ENCODE peak calls at places on chromosomes 5 and 9, in seven cellular contexts. One of them, this sample, is unnamed.

GRCh38 chr5:15796557-15796956 is 296.6 kb downstream of the FBXL7 start:
- DNase-seq in NCI-H1092: no peak
- DNase-seq in sciatic nerve: no peak
- DNase-seq in HT-29: no peak
- DNase-seq in stimulated activated CD4-positive, alpha-beta T cell treated with anti-CD3 and anti-CD28 coated beads, Interleukin-15, amount 100 ng/mL, for 24 hours: no peak
- DNase-seq in uterus: no peak
- DNase-seq in gastrocnemius medialis: no peak
- DNase-seq in this sample: no peak

GRCh38 chr9:2072752-2073405 is 57.7 kb downstream of the SMARCA2 start:
- DNase-seq in NCI-H1092: no peak
- DNase-seq in sciatic nerve: no peak
- DNase-seq in HT-29: no peak
- DNase-seq in stimulated activated CD4-positive, alpha-beta T cell treated with anti-CD3 and anti-CD28 coated beads, Interleukin-15, amount 100 ng/mL, for 24 hours: no peak
- DNase-seq in uterus: no peak
- DNase-seq in gastrocnemius medialis: no peak
- DNase-seq in this sample: no peak

GRCh38 chr5:17819786-17820185 is 185.5 kb downstream of the TAF11L14 start:
- DNase-seq in NCI-H1092: no peak
- DNase-seq in sciatic nerve: no peak
- DNase-seq in HT-29: no peak
- DNase-seq in stimulated activated CD4-positive, alpha-beta T cell treated with anti-CD3 and anti-CD28 coated beads, Interleukin-15, amount 100 ng/mL, for 24 hours: no peak
- DNase-seq in uterus: no peak
- DNase-seq in gastrocnemius medialis: no peak
- DNase-seq in this sample: no peak

GRCh38 chr5:59845733-59846132 is 47.8 kb downstream of the PDE4D start:
- DNase-seq in NCI-H1092: no peak
- DNase-seq in sciatic nerve: no peak
- DNase-seq in HT-29: no peak
- DNase-seq in stimulated activated CD4-positive, alpha-beta T cell treated with anti-CD3 and anti-CD28 coated beads, Interleukin-15, amount 100 ng/mL, for 24 hours: no peak
- DNase-seq in uterus: no peak
- DNase-seq in gastrocnemius medialis: no peak
- DNase-seq in this sample: no peak

GRCh38 chr9:101527066-101527465 is 6.6 kb upstream of the RNF20 start:
- DNase-seq in NCI-H1092: no peak
- DNase-seq in sciatic nerve: no peak
- DNase-seq in HT-29: no peak
- DNase-seq in stimulated activated CD4-positive, alpha-beta T cell treated with anti-CD3 and anti-CD28 coated beads, Interleukin-15, amount 100 ng/mL, for 24 hours: no peak
- DNase-seq in uterus: no peak
- DNase-seq in gastrocnemius medialis: no peak
- DNase-seq in this sample: no peak

GRCh38 chr9:132976571-132976970 is 1.9 kb upstream of the GFI1B start:
- DNase-seq in NCI-H1092: no peak
- DNase-seq in sciatic nerve: no peak
- DNase-seq in HT-29: no peak
- DNase-seq in stimulated activated CD4-positive, alpha-beta T cell treated with anti-CD3 and anti-CD28 coated beads, Interleukin-15, amount 100 ng/mL, for 24 hours: no peak
- DNase-seq in uterus: no peak
- DNase-seq in gastrocnemius medialis: no peak
- DNase-seq in this sample: no peak

GRCh38 chr5:147989977-147990376 is 73.8 kb upstream of the SPINK5 start:
- DNase-seq in NCI-H1092: no peak
- DNase-seq in sciatic nerve: no peak
- DNase-seq in HT-29: no peak
- DNase-seq in stimulated activated CD4-positive, alpha-beta T cell treated with anti-CD3 and anti-CD28 coated beads, Interleukin-15, amount 100 ng/mL, for 24 hours: no peak
- DNase-seq in uterus: no peak
- DNase-seq in gastrocnemius medialis: no peak
- DNase-seq in this sample: no peak

GRCh38 chr5:95609711-95610110 is 10.2 kb upstream of the GPR150 start:
- DNase-seq in NCI-H1092: no peak
- DNase-seq in sciatic nerve: no peak
- DNase-seq in HT-29: no peak
- DNase-seq in stimulated activated CD4-positive, alpha-beta T cell treated with anti-CD3 and anti-CD28 coated beads, Interleukin-15, amount 100 ng/mL, for 24 hours: no peak
- DNase-seq in uterus: no peak
- DNase-seq in gastrocnemius medialis: no peak
- DNase-seq in this sample: no peak

GRCh38 chr5:6545770-6546690 is 86.8 kb downstream of the NSUN2 start:
- DNase-seq in NCI-H1092: peak; percentile 93
- DNase-seq in sciatic nerve: no peak
- DNase-seq in HT-29: no peak
- DNase-seq in stimulated activated CD4-positive, alpha-beta T cell treated with anti-CD3 and anti-CD28 coated beads, Interleukin-15, amount 100 ng/mL, for 24 hours: no peak
- DNase-seq in uterus: no peak
- DNase-seq in gastrocnemius medialis: peak; percentile 47
- DNase-seq in this sample: no peak

GRCh38 chr5:96652769-96653455 is 9.3 kb upstream of the CAST start:
- DNase-seq in NCI-H1092: no peak
- DNase-seq in sciatic nerve: no peak
- DNase-seq in HT-29: no peak
- DNase-seq in stimulated activated CD4-positive, alpha-beta T cell treated with anti-CD3 and anti-CD28 coated beads, Interleukin-15, amount 100 ng/mL, for 24 hours: no peak
- DNase-seq in uterus: no peak
- DNase-seq in gastrocnemius medialis: no peak
- DNase-seq in this sample: no peak

GRCh38 chr9:108835831-108836230 is 20.0 kb downstream of the ACTL7B start:
- DNase-seq in NCI-H1092: no peak
- DNase-seq in sciatic nerve: no peak
- DNase-seq in HT-29: no peak
- DNase-seq in stimulated activated CD4-positive, alpha-beta T cell treated with anti-CD3 and anti-CD28 coated beads, Interleukin-15, amount 100 ng/mL, for 24 hours: no peak
- DNase-seq in uterus: no peak
- DNase-seq in gastrocnemius medialis: no peak
- DNase-seq in this sample: no peak

GRCh38 chr9:130962418-130963316 is 23.6 kb upstream of the FIBCD1 start:
- DNase-seq in NCI-H1092: no peak
- DNase-seq in sciatic nerve: no peak
- DNase-seq in HT-29: peak; percentile 35
- DNase-seq in stimulated activated CD4-positive, alpha-beta T cell treated with anti-CD3 and anti-CD28 coated beads, Interleukin-15, amount 100 ng/mL, for 24 hours: no peak
- DNase-seq in uterus: no peak
- DNase-seq in gastrocnemius medialis: no peak
- DNase-seq in this sample: no peak

GRCh38 chr5:16885635-16886365 is 50.3 kb downstream of the MYO10 start:
- DNase-seq in NCI-H1092: no peak
- DNase-seq in sciatic nerve: no peak
- DNase-seq in HT-29: no peak
- DNase-seq in stimulated activated CD4-positive, alpha-beta T cell treated with anti-CD3 and anti-CD28 coated beads, Interleukin-15, amount 100 ng/mL, for 24 hours: no peak
- DNase-seq in uterus: no peak
- DNase-seq in gastrocnemius medialis: no peak
- DNase-seq in this sample: no peak

GRCh38 chr9:137435980-137436760 is 5.0 kb downstream of the ENTPD8 start:
- DNase-seq in NCI-H1092: no peak
- DNase-seq in sciatic nerve: peak; percentile 65
- DNase-seq in HT-29: peak; percentile 90
- DNase-seq in stimulated activated CD4-positive, alpha-beta T cell treated with anti-CD3 and anti-CD28 coated beads, Interleukin-15, amount 100 ng/mL, for 24 hours: no peak
- DNase-seq in uterus: peak; percentile 86
- DNase-seq in gastrocnemius medialis: peak; percentile 74
- DNase-seq in this sample: no peak

GRCh38 chr5:135024956-135025729 is 8.9 kb downstream of the PITX1 start:
- DNase-seq in NCI-H1092: no peak
- DNase-seq in sciatic nerve: no peak
- DNase-seq in HT-29: peak; percentile 38
- DNase-seq in stimulated activated CD4-positive, alpha-beta T cell treated with anti-CD3 and anti-CD28 coated beads, Interleukin-15, amount 100 ng/mL, for 24 hours: no peak
- DNase-seq in uterus: no peak
- DNase-seq in gastrocnemius medialis: no peak
- DNase-seq in this sample: no peak

GRCh38 chr9:106921989-106922388 is 59.0 kb downstream of the ZNF462 start:
- DNase-seq in NCI-H1092: no peak
- DNase-seq in sciatic nerve: no peak
- DNase-seq in HT-29: no peak
- DNase-seq in stimulated activated CD4-positive, alpha-beta T cell treated with anti-CD3 and anti-CD28 coated beads, Interleukin-15, amount 100 ng/mL, for 24 hours: no peak
- DNase-seq in uterus: no peak
- DNase-seq in gastrocnemius medialis: no peak
- DNase-seq in this sample: no peak

GRCh38 chr5:123359866-123360569 is 63.2 kb downstream of the CEP120 start:
- DNase-seq in NCI-H1092: no peak
- DNase-seq in sciatic nerve: no peak
- DNase-seq in HT-29: no peak
- DNase-seq in stimulated activated CD4-positive, alpha-beta T cell treated with anti-CD3 and anti-CD28 coated beads, Interleukin-15, amount 100 ng/mL, for 24 hours: no peak
- DNase-seq in uterus: peak; percentile 26
- DNase-seq in gastrocnemius medialis: no peak
- DNase-seq in this sample: no peak

GRCh38 chr5:34499001-34499734 is 157.0 kb upstream of the RAI14 start:
- DNase-seq in NCI-H1092: no peak
- DNase-seq in sciatic nerve: no peak
- DNase-seq in HT-29: no peak
- DNase-seq in stimulated activated CD4-positive, alpha-beta T cell treated with anti-CD3 and anti-CD28 coated beads, Interleukin-15, amount 100 ng/mL, for 24 hours: peak; percentile 31
- DNase-seq in uterus: no peak
- DNase-seq in gastrocnemius medialis: no peak
- DNase-seq in this sample: no peak

GRCh38 chr5:74633710-74634109 is 6.8 kb downstream of the ENC1 start:
- DNase-seq in NCI-H1092: no peak
- DNase-seq in sciatic nerve: no peak
- DNase-seq in HT-29: no peak
- DNase-seq in stimulated activated CD4-positive, alpha-beta T cell treated with anti-CD3 and anti-CD28 coated beads, Interleukin-15, amount 100 ng/mL, for 24 hours: no peak
- DNase-seq in uterus: no peak
- DNase-seq in gastrocnemius medialis: no peak
- DNase-seq in this sample: no peak

GRCh38 chr9:90307177-90307833 is 335.3 kb downstream of the DIRAS2 start:
- DNase-seq in NCI-H1092: peak; percentile 97
- DNase-seq in sciatic nerve: no peak
- DNase-seq in HT-29: no peak
- DNase-seq in stimulated activated CD4-positive, alpha-beta T cell treated with anti-CD3 and anti-CD28 coated beads, Interleukin-15, amount 100 ng/mL, for 24 hours: no peak
- DNase-seq in uterus: no peak
- DNase-seq in gastrocnemius medialis: no peak
- DNase-seq in this sample: no peak

GRCh38 chr5:79872309-79872708 is 118.8 kb downstream of the MTX3 start:
- DNase-seq in NCI-H1092: no peak
- DNase-seq in sciatic nerve: peak; percentile 71
- DNase-seq in HT-29: no peak
- DNase-seq in stimulated activated CD4-positive, alpha-beta T cell treated with anti-CD3 and anti-CD28 coated beads, Interleukin-15, amount 100 ng/mL, for 24 hours: no peak
- DNase-seq in uterus: peak; percentile 22
- DNase-seq in gastrocnemius medialis: peak; percentile 36
- DNase-seq in this sample: no peak

GRCh38 chr5:10465726-10466125 is 24.0 kb downstream of the ROPN1L start:
- DNase-seq in NCI-H1092: no peak
- DNase-seq in sciatic nerve: no peak
- DNase-seq in HT-29: no peak
- DNase-seq in stimulated activated CD4-positive, alpha-beta T cell treated with anti-CD3 and anti-CD28 coated beads, Interleukin-15, amount 100 ng/mL, for 24 hours: no peak
- DNase-seq in uterus: no peak
- DNase-seq in gastrocnemius medialis: no peak
- DNase-seq in this sample: no peak

GRCh38 chr9:105357937-105358336 is 89.9 kb upstream of the FSD1L start:
- DNase-seq in NCI-H1092: no peak
- DNase-seq in sciatic nerve: no peak
- DNase-seq in HT-29: no peak
- DNase-seq in stimulated activated CD4-positive, alpha-beta T cell treated with anti-CD3 and anti-CD28 coated beads, Interleukin-15, amount 100 ng/mL, for 24 hours: no peak
- DNase-seq in uterus: no peak
- DNase-seq in gastrocnemius medialis: no peak
- DNase-seq in this sample: no peak

GRCh38 chr9:14926941-14927624 is 16.9 kb upstream of the FREM1 start:
- DNase-seq in NCI-H1092: no peak
- DNase-seq in sciatic nerve: no peak
- DNase-seq in HT-29: no peak
- DNase-seq in stimulated activated CD4-positive, alpha-beta T cell treated with anti-CD3 and anti-CD28 coated beads, Interleukin-15, amount 100 ng/mL, for 24 hours: no peak
- DNase-seq in uterus: no peak
- DNase-seq in gastrocnemius medialis: no peak
- DNase-seq in this sample: no peak

GRCh38 chr9:73269430-73270101 is 117.9 kb downstream of the ANXA1 start:
- DNase-seq in NCI-H1092: no peak
- DNase-seq in sciatic nerve: no peak
- DNase-seq in HT-29: peak; percentile 45
- DNase-seq in stimulated activated CD4-positive, alpha-beta T cell treated with anti-CD3 and anti-CD28 coated beads, Interleukin-15, amount 100 ng/mL, for 24 hours: no peak
- DNase-seq in uterus: no peak
- DNase-seq in gastrocnemius medialis: no peak
- DNase-seq in this sample: no peak

GRCh38 chr5:16869821-16870796 is 66.0 kb downstream of the MYO10 start:
- DNase-seq in NCI-H1092: no peak
- DNase-seq in sciatic nerve: no peak
- DNase-seq in HT-29: peak; percentile 16
- DNase-seq in stimulated activated CD4-positive, alpha-beta T cell treated with anti-CD3 and anti-CD28 coated beads, Interleukin-15, amount 100 ng/mL, for 24 hours: no peak
- DNase-seq in uterus: no peak
- DNase-seq in gastrocnemius medialis: peak; percentile 18
- DNase-seq in this sample: no peak

GRCh38 chr9:5510991-5511390 is 660 bp downstream of the PDCD1LG2 start:
- DNase-seq in NCI-H1092: no peak
- DNase-seq in sciatic nerve: no peak
- DNase-seq in HT-29: no peak
- DNase-seq in stimulated activated CD4-positive, alpha-beta T cell treated with anti-CD3 and anti-CD28 coated beads, Interleukin-15, amount 100 ng/mL, for 24 hours: no peak
- DNase-seq in uterus: no peak
- DNase-seq in gastrocnemius medialis: no peak
- DNase-seq in this sample: no peak

GRCh38 chr9:6876195-6876594 is 118.4 kb downstream of the KDM4C start:
- DNase-seq in NCI-H1092: no peak
- DNase-seq in sciatic nerve: no peak
- DNase-seq in HT-29: no peak
- DNase-seq in stimulated activated CD4-positive, alpha-beta T cell treated with anti-CD3 and anti-CD28 coated beads, Interleukin-15, amount 100 ng/mL, for 24 hours: no peak
- DNase-seq in uterus: no peak
- DNase-seq in gastrocnemius medialis: no peak
- DNase-seq in this sample: no peak

GRCh38 chr5:127416896-127417295 is 100.5 kb upstream of the PRRC1 start:
- DNase-seq in NCI-H1092: no peak
- DNase-seq in sciatic nerve: no peak
- DNase-seq in HT-29: no peak
- DNase-seq in stimulated activated CD4-positive, alpha-beta T cell treated with anti-CD3 and anti-CD28 coated beads, Interleukin-15, amount 100 ng/mL, for 24 hours: no peak
- DNase-seq in uterus: no peak
- DNase-seq in gastrocnemius medialis: no peak
- DNase-seq in this sample: no peak

GRCh38 chr5:132647473-132647872 is 10.5 kb upstream of the IL13 start:
- DNase-seq in NCI-H1092: no peak
- DNase-seq in sciatic nerve: no peak
- DNase-seq in HT-29: no peak
- DNase-seq in stimulated activated CD4-positive, alpha-beta T cell treated with anti-CD3 and anti-CD28 coated beads, Interleukin-15, amount 100 ng/mL, for 24 hours: no peak
- DNase-seq in uterus: no peak
- DNase-seq in gastrocnemius medialis: no peak
- DNase-seq in this sample: no peak

GRCh38 chr5:137997726-137998213 is 35.1 kb downstream of the FAM13B start:
- DNase-seq in NCI-H1092: no peak
- DNase-seq in sciatic nerve: no peak
- DNase-seq in HT-29: no peak
- DNase-seq in stimulated activated CD4-positive, alpha-beta T cell treated with anti-CD3 and anti-CD28 coated beads, Interleukin-15, amount 100 ng/mL, for 24 hours: peak; percentile 34
- DNase-seq in uterus: no peak
- DNase-seq in gastrocnemius medialis: no peak
- DNase-seq in this sample: no peak

GRCh38 chr9:14215614-14216013 is 98.3 kb downstream of the NFIB start:
- DNase-seq in NCI-H1092: no peak
- DNase-seq in sciatic nerve: no peak
- DNase-seq in HT-29: no peak
- DNase-seq in stimulated activated CD4-positive, alpha-beta T cell treated with anti-CD3 and anti-CD28 coated beads, Interleukin-15, amount 100 ng/mL, for 24 hours: no peak
- DNase-seq in uterus: no peak
- DNase-seq in gastrocnemius medialis: no peak
- DNase-seq in this sample: no peak

GRCh38 chr5:181056431-181056830 is 16.4 kb downstream of the BTNL9 start:
- DNase-seq in NCI-H1092: no peak
- DNase-seq in sciatic nerve: no peak
- DNase-seq in HT-29: no peak
- DNase-seq in stimulated activated CD4-positive, alpha-beta T cell treated with anti-CD3 and anti-CD28 coated beads, Interleukin-15, amount 100 ng/mL, for 24 hours: no peak
- DNase-seq in uterus: no peak
- DNase-seq in gastrocnemius medialis: no peak
- DNase-seq in this sample: no peak